ENCODE peak calls at places on chromosomes 3 and 15, in eight cellular contexts. T is tibial artery; F is CD4-positive, CD25-positive, alpha-beta regulatory T cell; P is CD8-positive, alpha-beta T cell; Z is PC-9; G is iPS DF 6.9; O is sigmoid colon; X is prostate gland. H is an unnamed sample.

GRCh38 chr3:149879872-149880271 is 66.9 kb downstream of the RNF13 start:
- DNase-seq in P (peak; percentile 9), Z (no peak), O (peak; percentile 71), F (peak; percentile 0), X (no peak), T (peak; percentile 69), G (peak; percentile 41), H (peak; percentile 66)

GRCh38 chr3:161016417-161017313 is 88.5 kb downstream of the B3GALNT1 start:
- DNase-seq in G (no peak), O (no peak), X (no peak), P (no peak), Z (no peak), T (no peak), F (no peak), H (no peak)

GRCh38 chr3:127284258-127284657 is 3.6 kb downstream of the PRR20G start:
- DNase-seq in F (no peak), O (no peak), P (no peak), G (no peak), X (no peak), Z (no peak), T (no peak), H (no peak)

GRCh38 chr15:41284425-41285177 is 47.8 kb downstream of the OIP5 start:
- DNase-seq in F (peak; percentile 15), T (no peak), Z (no peak), O (no peak), P (no peak), X (peak; percentile 16), G (no peak), H (no peak)

GRCh38 chr3:119437852-119438251 is 25.6 kb downstream of the TMEM39A start:
- DNase-seq in F (no peak), O (no peak), Z (no peak), X (no peak), T (no peak), P (no peak), G (no peak), H (no peak)

GRCh38 chr3:187041362-187042061 is 97.8 kb downstream of the RPL39L start:
- DNase-seq in P (peak; percentile 38), F (peak; percentile 71), Z (no peak), O (no peak), G (no peak), X (no peak), T (no peak), H (no peak)

GRCh38 chr3:42092006-42092405 is 849 bp downstream of the TRAK1 start:
- DNase-seq in F (no peak), P (no peak), G (no peak), Z (no peak), T (no peak), X (no peak), O (no peak), H (no peak)

GRCh38 chr3:185766645-185767323 is 58.1 kb downstream of the IGF2BP2 start:
- DNase-seq in T (no peak), O (no peak), F (no peak), Z (no peak), X (no peak), G (no peak), P (no peak), H (no peak)

GRCh38 chr3:52173101-52173500 is 18.9 kb upstream of the POC1A start:
- DNase-seq in G (no peak), X (no peak), T (no peak), F (no peak), O (peak; percentile 30), Z (no peak), P (no peak), H (no peak)

GRCh38 chr15:38300395-38300794 is 47.8 kb downstream of the SPRED1 start:
- DNase-seq in O (no peak), F (no peak), G (no peak), Z (no peak), T (no peak), X (no peak), P (no peak), H (no peak)

GRCh38 chr3:56115698-56116097 is 352.6 kb downstream of the ERC2 start:
- DNase-seq in P (no peak), Z (no peak), G (peak; percentile 88), T (no peak), F (no peak), X (no peak), O (no peak), H (no peak)

GRCh38 chr15:84654689-84655453 is 788 bp upstream of the WDR73 start:
- DNase-seq in F (peak; percentile 75), T (peak; percentile 89), Z (peak; percentile 68), O (peak; percentile 91), X (peak; percentile 77), P (peak; percentile 77), G (no peak), H (peak; percentile 82)

GRCh38 chr3:124758851-124759635 is 28.8 kb downstream of the UMPS start:
- DNase-seq in Z (no peak), X (no peak), F (no peak), O (no peak), P (no peak), G (no peak), T (no peak), H (no peak)

GRCh38 chr3:67653425-67654098 is 850 bp downstream of the SUCLG2 start:
- DNase-seq in Z (no peak), F (no peak), O (no peak), P (no peak), G (no peak), T (no peak), X (no peak), H (no peak)

DNA sequence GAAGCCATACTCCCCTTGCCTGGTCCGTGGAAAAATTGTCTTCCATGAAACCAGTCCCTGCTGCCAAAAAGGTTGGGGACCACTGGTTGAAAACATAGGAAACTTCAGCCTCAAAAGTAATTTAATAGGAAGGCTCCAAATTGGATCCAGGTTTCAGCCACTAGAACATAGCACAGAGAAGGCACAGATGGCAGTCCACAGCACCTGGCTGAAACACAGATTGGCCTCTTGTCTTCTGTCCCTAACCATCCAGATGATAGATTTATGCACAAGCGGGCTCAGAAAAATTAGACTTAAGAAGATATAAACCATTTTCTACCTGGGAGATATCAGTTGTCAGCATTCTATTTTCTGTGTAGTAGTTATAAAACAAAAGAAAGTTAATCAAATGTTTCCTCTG is 397.1 kb downstream of the CNTN4 start:
- DNase-seq in Z (no peak), G (no peak), O (no peak), X (no peak), T (no peak), F (no peak), P (no peak), H (no peak)
- H3K4me1 ChIP-seq in Z (no peaks in the 10 kb centered on the region), G (peaks cover 4% of the 10 kb centered on the region), O (no peaks in the 10 kb centered on the region), X (no peaks in the 10 kb centered on the region), T (no peaks in the 10 kb centered on the region), F (no peaks in the 10 kb centered on the region), P (no peaks in the 10 kb centered on the region), H (no peaks in the 10 kb centered on the region)

GRCh38 chr15:60265057-60265456 is 132.7 kb downstream of the ANXA2 start:
- DNase-seq in Z (no peak), F (no peak), G (no peak), O (no peak), X (no peak), T (no peak), P (no peak), H (no peak)
- H3K27me3 ChIP-seq in Z (no peaks in the 10 kb centered on the region), F (peaks cover 17% of the 10 kb centered on the region), G (no peaks in the 10 kb centered on the region), O (no peaks in the 10 kb centered on the region), X (no peaks in the 10 kb centered on the region), T (peaks cover 5% of the 10 kb centered on the region), P (no peaks in the 10 kb centered on the region), H (no peaks in the 10 kb centered on the region)

DNA sequence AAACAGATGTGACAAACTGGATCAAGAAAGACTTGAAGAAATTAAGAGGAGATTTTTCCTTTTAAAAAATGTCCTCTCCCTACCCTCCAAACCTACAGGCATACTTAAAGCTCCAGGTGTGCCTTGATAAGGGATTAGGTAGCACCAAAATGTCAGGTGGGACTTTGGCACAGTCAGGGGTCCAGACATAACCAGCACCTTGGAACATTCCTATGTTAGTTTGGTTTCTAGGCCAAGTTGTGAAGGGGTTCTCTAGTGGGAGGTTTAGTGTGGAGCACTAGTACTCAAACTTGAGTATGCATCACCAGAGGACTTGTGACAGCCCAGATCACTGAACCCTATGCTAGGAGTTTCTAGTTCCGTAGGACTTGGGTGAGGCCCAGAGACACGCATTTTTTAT is 13.9 kb downstream of the ILDR1 start:
- DNase-seq in F (no peak), T (no peak), P (no peak), Z (no peak), O (no peak), X (no peak), G (no peak), H (no peak)
- H3K4me1 ChIP-seq in F (no peaks in the 10 kb centered on the region), T (no peaks in the 10 kb centered on the region), P (no peaks in the 10 kb centered on the region), Z (no peaks in the 10 kb centered on the region), O (no peaks in the 10 kb centered on the region), X (no peaks in the 10 kb centered on the region), G (peaks cover 2% of the 10 kb centered on the region), H (no peaks in the 10 kb centered on the region)

DNA sequence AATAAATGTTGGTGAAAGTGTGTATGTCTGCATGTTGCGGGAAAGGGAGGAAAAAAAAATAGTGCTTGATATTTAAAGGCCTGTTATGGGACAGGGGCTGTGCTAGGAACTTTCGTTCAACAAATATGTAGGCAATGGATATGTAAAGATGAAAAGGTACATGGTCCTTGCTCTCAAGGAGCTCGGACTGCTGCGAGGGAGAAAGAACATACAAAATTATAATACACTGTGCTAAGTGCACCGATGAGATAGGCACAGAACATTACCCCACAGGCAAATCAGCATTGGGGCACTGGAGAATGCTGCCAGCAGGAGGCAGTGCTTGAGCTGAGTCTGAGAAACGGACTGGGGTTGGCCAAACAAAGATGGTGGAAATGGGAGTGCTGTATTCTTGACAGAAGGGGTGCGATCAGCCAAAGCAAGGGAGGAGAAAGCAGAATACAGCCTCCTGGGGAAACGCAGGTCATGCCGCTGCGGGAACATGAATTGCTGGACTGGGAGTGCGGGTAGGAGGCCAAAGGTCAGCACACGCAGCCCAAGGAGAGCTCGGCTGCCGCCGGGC is 649 bp downstream of the C15orf40 start:
- DNase-seq in Z (no peak), P (peak; percentile 70), F (peak; percentile 66), O (peak; percentile 80), T (peak; percentile 80), G (peak; percentile 54), X (peak; percentile 71), H (peak; percentile 84)
- H3K27me3 ChIP-seq in Z (no peaks in the 10 kb centered on the region), P (no peaks in the 10 kb centered on the region), F (no peaks in the 10 kb centered on the region), O (no peaks in the 10 kb centered on the region), T (no peaks in the 10 kb centered on the region), G (no peaks in the 10 kb centered on the region), X (no peaks in the 10 kb centered on the region), H (no peaks in the 10 kb centered on the region)

GRCh38 chr3:4399476-4399875 is 67.6 kb downstream of the SUMF1 start:
- DNase-seq in G (no peak), T (no peak), P (no peak), Z (no peak), X (no peak), F (no peak), O (no peak), H (no peak)
- H3K4me1 ChIP-seq in G (no peaks in the 10 kb centered on the region), T (no peaks in the 10 kb centered on the region), P (peaks cover 5% of the 10 kb centered on the region), Z (no peaks in the 10 kb centered on the region), X (no peaks in the 10 kb centered on the region), F (no peaks in the 10 kb centered on the region), O (no peaks in the 10 kb centered on the region), H (no peaks in the 10 kb centered on the region)